ENCODE peak calls at places on chromosome 15, in six cellular contexts. Z is transverse colon, H is left ventricle myocardium superior, O is substantia nigra, Q is aorta, S is astrocyte of the spinal cord. P is an unnamed sample.

GRCh38 chr15:56249080-56249479 is 5.4 kb upstream of the RFX7 start:
- DNase-seq in Z (peak; percentile 13), H (no peak), O (no peak), Q (no peak), S (peak; percentile 63), P (peak; percentile 9)

GRCh38 chr15:83654379-83655236 is 685 bp downstream of the ADAMTSL3 start:
- DNase-seq in Z (no peak), H (peak; percentile 79), O (no peak), Q (peak; percentile 87), S (no peak), P (no peak)

GRCh38 chr15:28094732-28095521 is 4.2 kb downstream of the OCA2 start:
- DNase-seq in Z (peak; percentile 92), H (peak; percentile 62), O (no peak), Q (no peak), S (no peak), P (peak; percentile 20)

GRCh38 chr15:23642413-23643044 is 5.1 kb downstream of the MAGEL2 start:
- DNase-seq in Z (peak; percentile 61), H (peak; percentile 45), O (no peak), Q (no peak), S (peak; percentile 39), P (peak; percentile 71)

GRCh38 chr15:31314380-31314779 is 12.3 kb upstream of the KLF13 start:
- DNase-seq in Z (no peak), H (no peak), O (no peak), Q (no peak), S (no peak), P (no peak)

GRCh38 chr15:79050341-79050740 is 40.2 kb downstream of the RASGRF1 start:
- DNase-seq in Z (no peak), H (no peak), O (no peak), Q (peak; percentile 23), S (no peak), P (no peak)

GRCh38 chr15:38073278-38073930 is 139.0 kb downstream of the TMCO5A start:
- DNase-seq in Z (no peak), H (no peak), O (peak; percentile 59), Q (no peak), S (peak; percentile 63), P (peak; percentile 18)

GRCh38 chr15:68508485-68509189 is 70.2 kb upstream of the CORO2B start:
- DNase-seq in Z (no peak), H (peak; percentile 36), O (no peak), Q (no peak), S (no peak), P (no peak)

GRCh38 chr15:91988071-91988470 is 134.6 kb downstream of the SLCO3A1 start:
- DNase-seq in Z (no peak), H (no peak), O (no peak), Q (no peak), S (no peak), P (no peak)